ENCODE peak calls at places on chromosomes 4 and X, in seven cellular contexts. I is ovary, Y is PC-9, N is adipocyte, P is left ventricle myocardium inferior, J is body of pancreas, U is GM12878. E is an unnamed sample.

GRCh38 chrX:53714580-53715335 is 28.2 kb upstream of the HUWE1 start:
- DNase-seq in I (no peak), Y (peak; percentile 84), N (peak; percentile 13), P (no peak), J (peak; percentile 25), U (peak; percentile 89), E (no peak)

GRCh38 chrX:140815868-140816267 is 106.3 kb downstream of the LINC00632 start:
- DNase-seq in I (no peak), Y (peak; percentile 37), N (peak; percentile 50), P (no peak), J (no peak), U (no peak), E (no peak)

GRCh38 chrX:7485041-7485440 is 337.1 kb upstream of the PUDP start:
- DNase-seq in I (no peak), Y (no peak), N (no peak), P (no peak), J (no peak), U (no peak), E (no peak)

GRCh38 chr4:80058740-80059139 is 14.3 kb downstream of the ANTXR2 start:
- DNase-seq in I (no peak), Y (no peak), N (no peak), P (no peak), J (no peak), U (peak; percentile 89), E (no peak)

GRCh38 chr4:10115657-10116624 is 658 bp downstream of the WDR1 start:
- DNase-seq in I (peak; percentile 71), Y (peak; percentile 68), N (peak; percentile 56), P (no peak), J (peak; percentile 56), U (peak; percentile 23), E (no peak)

GRCh38 chr4:74206088-74206826 is 48.3 kb downstream of the MTHFD2L start:
- DNase-seq in I (no peak), Y (no peak), N (peak; percentile 66), P (no peak), J (peak; percentile 15), U (peak; percentile 46), E (no peak)

GRCh38 chr4:28890949-28891348 is 1829.2 kb upstream of the PCDH7 start:
- DNase-seq in I (no peak), Y (no peak), N (no peak), P (no peak), J (no peak), U (no peak), E (no peak)

GRCh38 chr4:169220446-169220845 is 50.3 kb downstream of the SH3RF1 start:
- DNase-seq in I (no peak), Y (no peak), N (no peak), P (no peak), J (no peak), U (no peak), E (no peak)

GRCh38 chr4:41696768-41697167 is 51.8 kb downstream of the PHOX2B start:
- DNase-seq in I (no peak), Y (no peak), N (no peak), P (no peak), J (no peak), U (no peak), E (no peak)

GRCh38 chrX:115898382-115899001 is 272.1 kb upstream of the AGTR2 start:
- DNase-seq in I (peak; percentile 80), Y (peak; percentile 85), N (no peak), P (no peak), J (peak; percentile 80), U (no peak), E (peak; percentile 62)

GRCh38 chr4:94905511-94905910 is 147.8 kb downstream of the BMPR1B start:
- DNase-seq in I (no peak), Y (no peak), N (no peak), P (no peak), J (no peak), U (no peak), E (no peak)

GRCh38 chrX:71911023-71911730 is 532 bp downstream of the NHSL2 start:
- DNase-seq in I (peak; percentile 38), Y (no peak), N (peak; percentile 45), P (peak; percentile 15), J (peak; percentile 34), U (no peak), E (peak; percentile 12)

GRCh38 chr4:41550308-41550707 is 12.4 kb downstream of the LIMCH1 start:
- DNase-seq in I (no peak), Y (no peak), N (no peak), P (no peak), J (no peak), U (no peak), E (no peak)

GRCh38 chrX:40132751-40133150 is 35.0 kb upstream of the BCOR start:
- DNase-seq in I (peak; percentile 80), Y (no peak), N (peak; percentile 70), P (peak; percentile 59), J (peak; percentile 80), U (no peak), E (peak; percentile 73)

GRCh38 chrX:19544693-19545305 is 29.5 kb upstream of the MAP3K15 start:
- DNase-seq in I (no peak), Y (peak; percentile 26), N (peak; percentile 76), P (no peak), J (peak; percentile 67), U (no peak), E (no peak)

GRCh38 chrX:123425904-123426303 is 241.8 kb downstream of the GRIA3 start:
- DNase-seq in I (no peak), Y (no peak), N (peak; percentile 59), P (no peak), J (no peak), U (no peak), E (peak; percentile 3)

GRCh38 chr4:74258949-74259348 is 49.3 kb upstream of the EPGN start:
- DNase-seq in I (no peak), Y (no peak), N (peak; percentile 51), P (peak; percentile 22), J (peak; percentile 82), U (no peak), E (peak; percentile 20)

GRCh38 chrX:138946941-138947340 is 235.4 kb upstream of the FGF13 start:
- DNase-seq in I (no peak), Y (no peak), N (no peak), P (no peak), J (no peak), U (no peak), E (no peak)

GRCh38 chr4:136392576-136392975 is 1139.7 kb downstream of the PCDH18 start:
- DNase-seq in I (no peak), Y (no peak), N (peak; percentile 77), P (no peak), J (no peak), U (no peak), E (no peak)

GRCh38 chr4:145840162-145840768 is 98.4 kb downstream of the ZNF827 start:
- DNase-seq in I (no peak), Y (no peak), N (peak; percentile 67), P (no peak), J (no peak), U (peak; percentile 32), E (no peak)

GRCh38 chrX:131854586-131854985 is 168.5 kb upstream of the STK26 start:
- DNase-seq in I (no peak), Y (no peak), N (peak; percentile 61), P (no peak), J (no peak), U (no peak), E (no peak)

DNA sequence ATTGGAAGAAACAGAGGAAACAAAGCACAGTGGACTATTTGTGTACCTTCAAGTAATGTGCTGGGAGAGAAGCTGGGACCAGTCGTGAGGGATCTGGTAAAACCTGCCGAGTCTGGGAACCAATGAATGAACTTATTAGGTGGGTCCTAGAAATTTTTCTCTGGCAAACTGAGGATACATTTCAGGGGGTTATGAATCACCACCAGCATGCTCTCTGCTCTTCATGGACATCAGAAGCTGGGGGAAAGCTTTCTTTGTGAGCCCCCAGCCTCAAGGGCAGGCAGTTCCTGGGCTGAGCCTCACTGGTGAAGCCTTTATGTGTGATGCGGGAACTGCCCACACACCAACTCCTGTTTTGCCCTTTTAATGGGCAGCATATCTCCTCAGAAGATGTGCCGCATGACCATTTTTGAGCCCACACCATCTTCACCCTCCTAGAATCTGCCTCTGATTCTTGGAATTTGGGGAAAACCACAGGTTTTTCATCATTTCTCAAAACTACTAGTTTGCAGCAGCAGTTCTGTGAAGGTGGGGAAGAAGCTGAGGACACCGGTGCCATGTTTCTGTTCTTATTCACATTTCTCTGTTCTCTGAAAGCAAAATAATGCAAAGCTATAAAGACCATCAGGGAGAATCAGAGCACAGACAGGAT is 95.5 kb upstream of the ENPP6 start:
- DNase-seq in I (no peak), Y (no peak), N (no peak), P (no peak), J (no peak), U (no peak), E (no peak)
- H3K9me3 ChIP-seq in I (no peaks in the 10 kb centered on the region), Y (no peaks in the 10 kb centered on the region), N (no peaks in the 10 kb centered on the region), P (no peaks in the 10 kb centered on the region), J (no peaks in the 10 kb centered on the region), U (no peaks in the 10 kb centered on the region), E (no peaks in the 10 kb centered on the region)

DNA sequence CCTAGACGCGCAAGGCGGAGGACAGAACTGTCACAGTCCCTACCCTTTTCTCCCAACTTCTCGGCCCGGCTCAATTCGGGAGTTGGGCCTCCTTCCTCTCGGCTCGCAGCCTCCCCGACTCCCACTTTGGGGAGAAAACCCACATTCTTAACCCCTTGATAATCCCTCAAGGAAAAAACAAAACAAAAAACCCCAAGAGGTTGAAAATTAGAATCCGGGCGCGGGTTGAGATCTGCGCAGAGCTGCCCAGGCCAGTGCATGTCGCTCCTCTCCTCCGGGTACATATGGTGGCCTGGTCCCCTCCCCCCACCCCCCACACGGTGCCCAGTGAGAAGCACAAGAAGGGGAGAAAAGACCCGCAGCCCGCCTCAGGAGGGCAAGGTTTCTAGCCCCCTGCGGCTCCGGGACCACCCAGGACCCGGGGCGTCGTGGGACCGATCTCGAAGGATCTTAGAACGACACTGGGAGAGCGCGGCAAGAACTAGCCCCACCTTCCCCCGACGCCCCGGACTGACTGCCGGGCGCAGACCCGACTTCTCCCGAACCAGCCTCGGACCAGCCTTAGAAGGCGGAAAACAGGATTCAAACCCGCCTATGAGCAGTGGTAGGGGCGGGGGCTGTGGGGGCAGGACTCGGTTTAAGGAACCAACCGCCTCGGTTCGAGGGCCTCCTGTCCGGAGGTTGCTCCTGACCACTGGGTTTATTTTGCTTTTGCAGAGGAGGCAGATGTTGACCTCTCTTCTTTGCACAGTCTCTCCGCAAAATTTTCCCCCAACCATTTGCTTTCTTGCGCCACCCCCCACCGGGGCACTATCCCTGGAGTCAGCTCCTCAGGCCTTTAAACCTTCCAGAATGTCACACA is 2.5 kb upstream of the PDGFRA start:
- DNase-seq in I (peak; percentile 83), Y (no peak), N (peak; percentile 91), P (peak; percentile 77), J (peak; percentile 30), U (no peak), E (peak; percentile 52)
- H3K9me3 ChIP-seq in I (no peaks in the 10 kb centered on the region), Y (no peaks in the 10 kb centered on the region), N (no peaks in the 10 kb centered on the region), P (no peaks in the 10 kb centered on the region), J (no peaks in the 10 kb centered on the region), U (no peaks in the 10 kb centered on the region), E (no peaks in the 10 kb centered on the region)

GRCh38 chr4:110625593-110626292 is 2.9 kb upstream of the PITX2 start:
- DNase-seq in I (no peak), Y (no peak), N (no peak), P (no peak), J (no peak), U (no peak), E (no peak)
- H3K9me3 ChIP-seq in I (no peaks in the 10 kb centered on the region), Y (no peaks in the 10 kb centered on the region), N (no peaks in the 10 kb centered on the region), P (no peaks in the 10 kb centered on the region), J (no peaks in the 10 kb centered on the region), U (peaks cover 4% of the 10 kb centered on the region), E (no peaks in the 10 kb centered on the region)

DNA sequence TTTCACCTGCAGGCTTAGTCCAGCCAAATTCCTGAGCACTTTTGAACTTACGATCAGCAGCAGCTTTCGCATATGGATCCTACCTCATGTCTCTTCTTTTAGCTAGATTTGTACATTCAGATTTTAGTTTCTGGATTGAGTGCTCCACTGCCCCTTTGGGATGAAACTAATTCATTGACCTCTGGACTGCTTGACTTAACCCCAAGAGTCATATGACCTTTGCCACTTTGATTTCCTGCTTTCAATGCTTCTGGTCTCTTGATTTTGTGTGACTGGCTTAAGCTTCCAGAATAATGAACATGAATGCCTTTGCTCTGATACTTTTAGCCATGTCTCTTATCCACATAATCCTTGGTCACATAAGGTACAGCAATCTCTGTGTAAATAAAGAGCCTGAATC is 876.3 kb upstream of the SLIT2 start:
- DNase-seq in I (no peak), Y (no peak), N (no peak), P (no peak), J (no peak), U (no peak), E (no peak)
- H3K9me3 ChIP-seq in I (no peaks in the 10 kb centered on the region), Y (no peaks in the 10 kb centered on the region), N (no peaks in the 10 kb centered on the region), P (no peaks in the 10 kb centered on the region), J (no peaks in the 10 kb centered on the region), U (no peaks in the 10 kb centered on the region), E (no peaks in the 10 kb centered on the region)

E was measured in heart left ventricle.